ENCODE peak calls at places on chromosomes 16 and 17, in seven cellular contexts. P is Caco-2, Z is NCI-H1436, R is H7, Q is NCI-H2029, C is stomach, G is activated B cell treated with CpG ODN at 0.5 μM for 24 hours. E is an unnamed sample.

GRCh38 chr16:1771072-1771863 is at the start of gene NME3:
- DNase-seq in P (no peak), Z (no peak), R (peak), Q (no peak), C (peak), G (peak), E (peak)

GRCh38 chr16:8798174-8798527 is 512 bp downstream of the PMM2 start:
- DNase-seq in P (no peak), Z (no peak), R (no peak), Q (no peak), C (no peak), G (no peak), E (no peak)

GRCh38 chr16:56861756-56862155 is 3.3 kb upstream of the SLC12A3 start:
- DNase-seq in P (no peak), Z (no peak), R (no peak), Q (no peak), C (no peak), G (no peak), E (no peak)

GRCh38 chr17:63446981-63447687 is 1.0 kb upstream of the CYB561 start:
- DNase-seq in P (peak), Z (peak), R (peak), Q (peak), C (peak), G (peak), E (no peak)

GRCh38 chr17:60077672-60078519 is 825 bp downstream of the HEATR6 start:
- DNase-seq in P (no peak), Z (no peak), R (no peak), Q (no peak), C (no peak), G (no peak), E (no peak)

GRCh38 chr16:66523861-66524354 is 26.0 kb downstream of the TK2 start:
- DNase-seq in P (no peak), Z (no peak), R (no peak), Q (no peak), C (no peak), G (no peak), E (no peak)

GRCh38 chr17:78416791-78417530 is 38.5 kb downstream of the PGS1 start:
- DNase-seq in P (no peak), Z (no peak), R (no peak), Q (peak), C (no peak), G (no peak), E (peak)

GRCh38 chr17:79231766-79232287 is 157.2 kb downstream of the ENGASE start:
- DNase-seq in P (no peak), Z (no peak), R (no peak), Q (no peak), C (no peak), G (no peak), E (no peak)

GRCh38 chr16:78607022-78607421 is 507.6 kb downstream of the WWOX start:
- DNase-seq in P (no peak), Z (no peak), R (no peak), Q (no peak), C (no peak), G (no peak), E (no peak)

GRCh38 chr17:67854378-67854777 is 29.1 kb downstream of the BPTF start:
- DNase-seq in P (no peak), Z (no peak), R (no peak), Q (no peak), C (no peak), G (no peak), E (no peak)

GRCh38 chr16:85607331-85607765 is 5.8 kb upstream of the GSE1 start:
- DNase-seq in P (no peak), Z (peak), R (peak), Q (no peak), C (peak), G (peak), E (no peak)

GRCh38 chr16:67456383-67457140 is 24.4 kb downstream of the ATP6V0D1 start:
- DNase-seq in P (no peak), Z (no peak), R (peak), Q (peak), C (peak), G (no peak), E (peak)

GRCh38 chr17:61647044-61647443 is 56.0 kb upstream of the NACA2 start:
- DNase-seq in P (no peak), Z (no peak), R (no peak), Q (no peak), C (no peak), G (no peak), E (no peak)

GRCh38 chr17:51119415-51120356 is 982 bp downstream of the SPAG9 start:
- DNase-seq in P (peak), Z (peak), R (peak), Q (peak), C (peak), G (peak), E (peak)

GRCh38 chr17:42361781-42362186 is 26.5 kb downstream of the STAT3 start:
- DNase-seq in P (no peak), Z (no peak), R (no peak), Q (peak), C (no peak), G (no peak), E (no peak)

GRCh38 chr16:56262148-56262878 is 71.0 kb downstream of the GNAO1 start:
- DNase-seq in P (peak), Z (no peak), R (no peak), Q (peak), C (no peak), G (no peak), E (no peak)

GRCh38 chr17:48725005-48725293 is 2.0 kb downstream of the PRAC2 start:
- DNase-seq in P (peak), Z (no peak), R (no peak), Q (no peak), C (no peak), G (peak), E (no peak)

GRCh38 chr16:88782454-88783390 is 2.3 kb downstream of the PIEZO1 start:
- DNase-seq in P (no peak), Z (no peak), R (no peak), Q (no peak), C (no peak), G (no peak), E (no peak)

GRCh38 chr16:4016648-4017047 is 99.6 kb downstream of the ADCY9 start:
- DNase-seq in P (no peak), Z (no peak), R (no peak), Q (no peak), C (no peak), G (no peak), E (no peak)

GRCh38 chr16:28057949-28058348 is 5.6 kb downstream of the GSG1L start:
- DNase-seq in P (no peak), Z (no peak), R (no peak), Q (no peak), C (no peak), G (no peak), E (no peak)

GRCh38 chr17:5123343-5124124 is 7.7 kb downstream of the USP6 start:
- DNase-seq in P (no peak), Z (no peak), R (no peak), Q (no peak), C (peak), G (peak), E (no peak)

GRCh38 chr17:6843241-6843890 is 11.8 kb upstream of the TEKT1 start:
- DNase-seq in P (no peak), Z (peak), R (peak), Q (peak), C (no peak), G (no peak), E (peak)

GRCh38 chr16:69077251-69077650 is 28.2 kb upstream of the HAS3 start:
- DNase-seq in P (no peak), Z (no peak), R (no peak), Q (no peak), C (no peak), G (no peak), E (no peak)

GRCh38 chr16:66604376-66605176 is at the start of gene CMTM3:
- DNase-seq in P (peak), Z (peak), R (peak), Q (no peak), C (peak), G (peak), E (no peak)

GRCh38 chr17:80364091-80364691 is 50.8 kb upstream of the ENDOV start:
- DNase-seq in P (peak), Z (no peak), R (peak), Q (no peak), C (no peak), G (no peak), E (no peak)

GRCh38 chr16:79599256-79599836 is 1.2 kb downstream of the MAF start:
- DNase-seq in P (no peak), Z (peak), R (peak), Q (no peak), C (no peak), G (peak), E (no peak)

GRCh38 chr16:2213817-2214720 is 571 bp downstream of the PGP start:
- DNase-seq in P (no peak), Z (no peak), R (peak), Q (no peak), C (no peak), G (no peak), E (no peak)

GRCh38 chr16:48132696-48133095 is 23.1 kb downstream of the ABCC12 start:
- DNase-seq in P (no peak), Z (no peak), R (no peak), Q (no peak), C (no peak), G (no peak), E (no peak)

GRCh38 chr17:58982626-58983025 is 124.1 kb downstream of the TRIM37 start:
- DNase-seq in P (no peak), Z (no peak), R (no peak), Q (no peak), C (no peak), G (no peak), E (no peak)

GRCh38 chr17:38336838-38337237 is 6.9 kb downstream of the GPR179 start:
- DNase-seq in P (no peak), Z (no peak), R (no peak), Q (no peak), C (no peak), G (no peak), E (no peak)

GRCh38 chr16:11080999-11081630 is 136.8 kb downstream of the CLEC16A start:
- DNase-seq in P (no peak), Z (no peak), R (no peak), Q (no peak), C (no peak), G (no peak), E (no peak)

GRCh38 chr16:22008215-22009142 is 568 bp downstream of the MOSMO start:
- DNase-seq in P (no peak), Z (no peak), R (peak), Q (no peak), C (no peak), G (peak), E (no peak)

GRCh38 chr17:45640141-45640850 is 143.8 kb upstream of the CRHR1 start:
- DNase-seq in P (peak), Z (no peak), R (peak), Q (no peak), C (peak), G (peak), E (peak)

GRCh38 chr17:6232768-6233130 is 162.6 kb downstream of the WSCD1 start:
- DNase-seq in P (no peak), Z (no peak), R (no peak), Q (no peak), C (no peak), G (no peak), E (no peak)

GRCh38 chr17:74153821-74154430 is 49.6 kb upstream of the RPL38 start:
- DNase-seq in P (no peak), Z (no peak), R (no peak), Q (no peak), C (no peak), G (no peak), E (no peak)

E was measured in putamen.